ENCODE peak calls at places on chromosomes 7 and 10, in six cellular contexts. L is upper lobe of right lung, O is uterus, X is heart left ventricle, A is psoas muscle, N is thoracic aorta. U is an unnamed sample.

GRCh38 chr7:95472521-95473160 is 13.1 kb upstream of the ASB4 start:
- DNase-seq in L (no peak), O (no peak), X (no peak), A (no peak), N (no peak), U (no peak)

GRCh38 chr7:117972606-117973005 is 99.4 kb upstream of the CTTNBP2 start:
- DNase-seq in L (no peak), O (peak; percentile 31), X (no peak), A (no peak), N (no peak), U (no peak)

GRCh38 chr7:108322899-108323298 is 133.3 kb downstream of the NRCAM start:
- DNase-seq in L (no peak), O (no peak), X (no peak), A (no peak), N (no peak), U (no peak)

GRCh38 chr7:28981282-28981555 is 23.1 kb upstream of the TRIL start:
- DNase-seq in L (no peak), O (no peak), X (no peak), A (no peak), N (no peak), U (no peak)

GRCh38 chr10:131723601-131724530 is 176.9 kb upstream of the PPP2R2D start:
- DNase-seq in L (peak; percentile 31), O (no peak), X (no peak), A (peak; percentile 21), N (no peak), U (no peak)

GRCh38 chr7:147829021-147829420 is 761.5 kb upstream of the C7orf33 start:
- DNase-seq in L (no peak), O (no peak), X (no peak), A (no peak), N (no peak), U (no peak)

GRCh38 chr10:43054593-43054992 is 22.3 kb upstream of the RET start:
- DNase-seq in L (peak; percentile 52), O (no peak), X (no peak), A (peak; percentile 23), N (no peak), U (peak; percentile 5)

GRCh38 chr7:2090526-2091520 is 141.9 kb downstream of the MAD1L1 start:
- DNase-seq in L (no peak), O (no peak), X (no peak), A (no peak), N (no peak), U (no peak)

GRCh38 chr10:125027889-125028288 is 86.0 kb downstream of the ZRANB1 start:
- DNase-seq in L (no peak), O (no peak), X (peak; percentile 67), A (peak; percentile 61), N (no peak), U (no peak)

GRCh38 chr10:52539463-52539862 is 225.4 kb downstream of the DKK1 start:
- DNase-seq in L (no peak), O (no peak), X (no peak), A (no peak), N (no peak), U (no peak)

GRCh38 chr10:125817318-125817946 is 5.6 kb downstream of the UROS start:
- DNase-seq in L (no peak), O (no peak), X (no peak), A (no peak), N (no peak), U (no peak)

GRCh38 chr10:12684784-12685183 is 316.7 kb downstream of the CCDC3 start:
- DNase-seq in L (no peak), O (no peak), X (no peak), A (no peak), N (no peak), U (no peak)

GRCh38 chr10:106285199-106285598 is 879.3 kb downstream of the SORCS1 start:
- DNase-seq in L (no peak), O (no peak), X (no peak), A (no peak), N (no peak), U (no peak)

GRCh38 chr7:33334349-33334748 is 205.0 kb downstream of the BBS9 start:
- DNase-seq in L (no peak), O (no peak), X (no peak), A (no peak), N (no peak), U (no peak)

GRCh38 chr7:101123703-101124068 is 3.2 kb upstream of the SERPINE1 start:
- DNase-seq in L (no peak), O (no peak), X (no peak), A (no peak), N (no peak), U (no peak)

GRCh38 chr7:140593583-140593982 is 47.0 kb downstream of the DENND2A start:
- DNase-seq in L (peak; percentile 5), O (no peak), X (no peak), A (no peak), N (no peak), U (no peak)

GRCh38 chr7:142882338-142882678 is 3.2 kb downstream of the TRPV6 start:
- DNase-seq in L (no peak), O (no peak), X (no peak), A (no peak), N (no peak), U (no peak)

GRCh38 chr7:142883145-142883544 is 2.4 kb downstream of the TRPV6 start:
- DNase-seq in L (peak; percentile 9), O (no peak), X (no peak), A (no peak), N (no peak), U (no peak)

GRCh38 chr7:142883571-142884284 is 1.8 kb downstream of the TRPV6 start:
- DNase-seq in L (peak; percentile 36), O (no peak), X (no peak), A (no peak), N (no peak), U (no peak)

GRCh38 chr7:142885311-142886230 is at the start of gene TRPV6:
- DNase-seq in L (peak; percentile 82), O (no peak), X (no peak), A (peak; percentile 34), N (no peak), U (no peak)

DNA sequence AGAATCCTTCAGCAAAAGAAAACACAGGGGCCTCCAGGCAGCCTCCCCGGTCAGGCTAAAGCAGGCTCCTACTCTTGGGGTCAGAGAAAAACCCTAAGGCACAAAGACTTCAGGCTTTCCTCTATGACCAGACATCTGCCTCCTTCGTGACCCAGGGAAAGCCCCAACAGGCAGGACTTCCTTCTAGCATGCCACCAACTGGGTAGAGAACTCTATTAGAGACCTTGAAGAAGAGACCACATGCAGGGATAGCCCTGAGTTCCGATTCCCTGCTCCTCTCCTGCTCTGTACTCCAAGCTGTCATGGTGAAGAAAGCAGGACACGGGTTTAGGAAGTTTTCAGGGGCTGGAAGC is 1.3 kb downstream of the TRPV6 start:
- DNase-seq in L (no peak), O (no peak), X (no peak), A (no peak), N (no peak), U (no peak)
- H3K27ac ChIP-seq in L (no peak overlapping the region), O (no peak overlapping the region), X (no peak overlapping the region), A (no peak overlapping the region), N (no peak overlapping the region), U (no peak overlapping the region)

GRCh38 chr7:99120503-99120902 is 23.4 kb downstream of the SMURF1 start:
- DNase-seq in L (no peak), O (no peak), X (no peak), A (no peak), N (no peak), U (no peak)
- H3K4me3 ChIP-seq in L (no peak overlapping the region), O (no peak overlapping the region), X (no peak overlapping the region), A (no peak overlapping the region), N (peak overlapping the region; percentile 52), U (no peak overlapping the region)

GRCh38 chr10:7301039-7301768 is 109.6 kb downstream of the SFMBT2 start:
- DNase-seq in L (no peak), O (no peak), X (peak; percentile 32), A (no peak), N (no peak), U (no peak)

GRCh38 chr10:7300327-7300726 is 110.5 kb downstream of the SFMBT2 start:
- DNase-seq in L (no peak), O (peak; percentile 41), X (peak; percentile 26), A (no peak), N (no peak), U (no peak)

GRCh38 chr10:7297094-7297493 is 113.7 kb downstream of the SFMBT2 start:
- DNase-seq in L (no peak), O (no peak), X (no peak), A (no peak), N (no peak), U (no peak)

GRCh38 chr10:7296648-7297047 is 114.2 kb downstream of the SFMBT2 start:
- DNase-seq in L (no peak), O (no peak), X (no peak), A (no peak), N (no peak), U (no peak)

GRCh38 chr10:7298495-7298894 is 112.3 kb downstream of the SFMBT2 start:
- DNase-seq in L (no peak), O (no peak), X (no peak), A (no peak), N (no peak), U (no peak)
- H3K4me1 ChIP-seq in L (peaks cover 10% of the 10 kb centered on the region), O (peaks cover 21% of the 10 kb centered on the region), X (peaks cover 28% of the 10 kb centered on the region), A (no peaks in the 10 kb centered on the region), N (no peaks in the 10 kb centered on the region), U (peaks cover 38% of the 10 kb centered on the region)

GRCh38 chr10:70297224-70297623 is 13.4 kb upstream of the NPFFR1 start:
- DNase-seq in L (no peak), O (no peak), X (no peak), A (no peak), N (no peak), U (no peak)
- H3K27ac ChIP-seq in L (peak overlapping the region; percentile 74), O (peak overlapping the region; percentile 84), X (no peak overlapping the region), A (peak overlapping the region; percentile 87), N (peak overlapping the region; percentile 68), U (peak overlapping the region; percentile 92)

DNA sequence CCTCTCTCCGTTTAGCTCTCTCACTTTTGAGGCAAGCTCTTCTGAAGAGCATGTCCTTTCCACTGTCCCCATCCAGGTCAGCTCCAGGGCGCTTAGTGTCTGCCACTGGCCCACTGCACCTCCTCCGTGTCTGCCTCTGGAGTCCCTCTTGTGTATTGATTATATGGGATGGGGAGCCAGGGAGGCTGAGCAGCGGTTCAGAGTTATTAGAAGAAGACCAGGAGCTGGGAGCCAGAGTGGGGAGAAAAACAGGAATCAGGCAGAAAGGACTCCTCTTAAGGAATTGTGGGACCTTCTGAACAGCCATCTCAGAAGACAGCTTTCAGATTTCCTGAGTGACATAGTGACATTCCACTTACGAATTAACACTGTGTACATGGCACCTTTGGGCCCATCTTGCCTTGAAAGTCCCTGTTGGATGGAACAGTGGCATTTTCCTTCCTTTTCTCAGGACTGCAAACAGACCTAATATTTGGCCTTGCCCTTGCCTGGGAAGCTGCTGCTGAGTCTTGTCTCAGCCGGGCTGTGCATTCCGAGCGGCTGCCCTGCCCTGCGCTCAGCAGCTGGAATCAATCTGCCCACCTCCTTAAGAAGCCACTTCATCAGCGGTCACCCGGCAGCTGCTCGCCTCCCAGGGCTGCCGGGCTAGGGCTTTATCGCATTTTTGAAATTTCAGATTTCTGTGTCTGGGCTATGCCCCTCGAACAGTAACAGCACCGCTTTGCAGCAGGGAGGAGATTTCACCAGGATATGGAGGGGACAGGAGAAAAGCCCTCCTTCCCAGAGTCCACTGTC is 81.1 kb upstream of the PRKG1 start:
- DNase-seq in L (peak; percentile 76), O (peak; percentile 13), X (peak; percentile 58), A (no peak), N (no peak), U (peak; percentile 36)
- H3K4me3 ChIP-seq in L (peak overlapping the region; percentile 67), O (peak overlapping the region; percentile 25), X (peak overlapping the region; percentile 79), A (peak overlapping the region; percentile 94), N (peak overlapping the region; percentile 94), U (peak overlapping the region; percentile 80)